ENCODE peak calls at places on chromosome 15, in four cellular contexts. One of them, this sample, is unnamed.
A peak's percentile ranks its signal among the peaks of the same experiment; 100 is the strongest.

GRCh38 chr15:23038741-23039150 is 623 bp downstream of the TUBGCP5 start:
- DNase-seq in IMR-90: peak; percentile 53
- DNase-seq in A549: peak; percentile 64
- DNase-seq in K562: no peak
- DNase-seq in this sample: no peak

GRCh38 chr15:85533949-85534543 is 153.6 kb downstream of the AKAP13 start:
- DNase-seq in IMR-90: no peak
- DNase-seq in A549: no peak
- DNase-seq in K562: no peak
- DNase-seq in this sample: no peak

GRCh38 chr15:77870195-77871065 is 207.1 kb downstream of the TBC1D2B start:
- DNase-seq in A549: peak; percentile 78
- DNase-seq in K562: peak; percentile 68
- DNase-seq in IMR-90: peak; percentile 53
- DNase-seq in this sample: no peak

GRCh38 chr15:35141743-35142356 is 56.8 kb upstream of the NANOGP8 start:
- DNase-seq in A549: peak; percentile 55
- DNase-seq in IMR-90: peak; percentile 96
- DNase-seq in K562: no peak
- DNase-seq in this sample: no peak

GRCh38 chr15:50418041-50418583 is 6.1 kb upstream of the USP8 start:
- DNase-seq in A549: peak; percentile 19
- DNase-seq in K562: no peak
- DNase-seq in IMR-90: no peak
- DNase-seq in this sample: no peak

GRCh38 chr15:48577495-48577894 is 68.0 kb downstream of the FBN1 start:
- DNase-seq in A549: no peak
- DNase-seq in IMR-90: no peak
- DNase-seq in K562: no peak
- DNase-seq in this sample: no peak

GRCh38 chr15:40722934-40723333 is 28.0 kb downstream of the RAD51 start:
- DNase-seq in A549: no peak
- DNase-seq in K562: no peak
- DNase-seq in IMR-90: peak; percentile 20
- DNase-seq in this sample: no peak

GRCh38 chr15:80186597-80186996 is 33.8 kb downstream of the FAH start:
- DNase-seq in K562: no peak
- DNase-seq in IMR-90: no peak
- DNase-seq in A549: no peak
- DNase-seq in this sample: no peak

GRCh38 chr15:31223478-31224350 is 102.9 kb upstream of the KLF13 start:
- DNase-seq in A549: no peak
- DNase-seq in K562: no peak
- DNase-seq in IMR-90: no peak
- DNase-seq in this sample: no peak

GRCh38 chr15:93212578-93212977 is 123.6 kb upstream of the RGMA start:
- DNase-seq in A549: no peak
- DNase-seq in IMR-90: no peak
- DNase-seq in K562: no peak
- DNase-seq in this sample: no peak

GRCh38 chr15:73081321-73081958 is 29.2 kb downstream of the NEO1 start:
- DNase-seq in IMR-90: peak; percentile 71
- DNase-seq in A549: peak; percentile 73
- DNase-seq in K562: peak; percentile 8
- DNase-seq in this sample: no peak

GRCh38 chr15:99414755-99415731 is 150.7 kb upstream of the MEF2A start:
- DNase-seq in K562: no peak
- DNase-seq in A549: no peak
- DNase-seq in IMR-90: no peak
- DNase-seq in this sample: no peak

GRCh38 chr15:58864602-58865419 is 68.7 kb downstream of the SLTM start:
- DNase-seq in K562: no peak
- DNase-seq in A549: no peak
- DNase-seq in IMR-90: no peak
- DNase-seq in this sample: no peak

GRCh38 chr15:31216210-31216911 is 110.3 kb upstream of the KLF13 start:
- DNase-seq in IMR-90: no peak
- DNase-seq in A549: peak; percentile 94
- DNase-seq in K562: peak; percentile 31
- DNase-seq in this sample: no peak

GRCh38 chr15:98776607-98777281 is 128.4 kb downstream of the IGF1R start:
- DNase-seq in K562: peak; percentile 52
- DNase-seq in IMR-90: peak; percentile 50
- DNase-seq in A549: no peak
- DNase-seq in this sample: peak; percentile 67

GRCh38 chr15:99433757-99434211 is 132.0 kb upstream of the MEF2A start:
- DNase-seq in A549: no peak
- DNase-seq in IMR-90: no peak
- DNase-seq in K562: no peak
- DNase-seq in this sample: no peak

GRCh38 chr15:50315814-50316630 is 39.0 kb downstream of the GABPB1 start:
- DNase-seq in IMR-90: peak; percentile 68
- DNase-seq in K562: peak; percentile 19
- DNase-seq in A549: peak; percentile 65
- DNase-seq in this sample: no peak

GRCh38 chr15:90845201-90845949 is 23.0 kb upstream of the FURIN start:
- DNase-seq in IMR-90: peak; percentile 97
- DNase-seq in K562: peak; percentile 41
- DNase-seq in A549: peak; percentile 60
- DNase-seq in this sample: peak; percentile 50

GRCh38 chr15:49990835-49991540 is 128.0 kb downstream of the ATP8B4 start:
- DNase-seq in K562: no peak
- DNase-seq in A549: no peak
- DNase-seq in IMR-90: peak; percentile 92
- DNase-seq in this sample: no peak

GRCh38 chr15:78429477-78429876 is 8.5 kb upstream of the IREB2 start:
- DNase-seq in IMR-90: no peak
- DNase-seq in A549: no peak
- DNase-seq in K562: no peak
- DNase-seq in this sample: no peak

GRCh38 chr15:73965730-73966103 is 26.4 kb downstream of the STOML1 start:
- DNase-seq in K562: no peak
- DNase-seq in A549: no peak
- DNase-seq in IMR-90: peak; percentile 70
- DNase-seq in this sample: no peak

GRCh38 chr15:89335289-89336041 is 841 bp upstream of the POLG start:
- DNase-seq in A549: no peak
- DNase-seq in IMR-90: no peak
- DNase-seq in K562: no peak
- DNase-seq in this sample: no peak

GRCh38 chr15:95298729-95299128 is 1031.8 kb upstream of the NR2F2 start:
- DNase-seq in A549: no peak
- DNase-seq in K562: no peak
- DNase-seq in IMR-90: no peak
- DNase-seq in this sample: no peak

GRCh38 chr15:77029166-77030041 is 34.5 kb downstream of the PSTPIP1 start:
- DNase-seq in IMR-90: no peak
- DNase-seq in K562: no peak
- DNase-seq in A549: no peak
- DNase-seq in this sample: no peak

GRCh38 chr15:89081878-89082277 is 6.4 kb upstream of the ABHD2 start:
- DNase-seq in IMR-90: no peak
- DNase-seq in A549: no peak
- DNase-seq in K562: no peak
- DNase-seq in this sample: no peak

GRCh38 chr15:38651328-38652038 is 86.9 kb upstream of the RASGRP1 start:
- DNase-seq in IMR-90: no peak
- DNase-seq in K562: no peak
- DNase-seq in A549: no peak
- DNase-seq in this sample: no peak

GRCh38 chr15:96337354-96337990 is 7.0 kb downstream of the NR2F2 start:
- DNase-seq in K562: no peak
- DNase-seq in A549: no peak
- DNase-seq in IMR-90: no peak
- DNase-seq in this sample: no peak

GRCh38 chr15:66894986-66895780 is 170.2 kb upstream of the SMAD3 start:
- DNase-seq in K562: no peak
- DNase-seq in IMR-90: no peak
- DNase-seq in A549: no peak
- DNase-seq in this sample: no peak

GRCh38 chr15:66897381-66897780 is 168.0 kb upstream of the SMAD3 start:
- DNase-seq in IMR-90: no peak
- DNase-seq in A549: no peak
- DNase-seq in K562: no peak
- DNase-seq in this sample: no peak

GRCh38 chr15:66895794-66896453 is 169.5 kb upstream of the SMAD3 start:
- DNase-seq in A549: no peak
- DNase-seq in K562: no peak
- DNase-seq in IMR-90: no peak
- DNase-seq in this sample: no peak

GRCh38 chr15:66897971-66898370 is 167.4 kb upstream of the SMAD3 start:
- DNase-seq in A549: no peak
- DNase-seq in K562: no peak
- DNase-seq in IMR-90: no peak
- DNase-seq in this sample: no peak

DNA sequence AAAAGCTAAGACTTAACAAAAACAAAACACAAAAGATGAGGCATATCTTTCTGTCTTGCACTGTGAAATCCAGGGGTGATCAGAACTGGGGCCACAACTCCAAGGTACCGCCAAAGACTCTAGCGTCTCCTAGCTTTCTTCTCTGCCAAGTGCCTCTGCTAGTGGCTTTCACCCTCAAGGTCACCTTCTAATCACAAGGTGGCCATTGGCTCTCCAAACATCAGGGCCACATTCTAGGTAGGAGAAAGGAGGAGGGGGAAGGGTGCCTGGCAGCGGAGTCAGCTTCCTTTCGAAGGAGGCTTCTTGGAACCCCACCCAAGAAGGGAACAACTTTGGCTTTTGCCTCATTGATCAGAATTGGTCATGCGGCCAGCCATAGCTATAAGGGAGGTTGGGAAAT is 168.8 kb upstream of the SMAD3 start:
- DNase-seq in IMR-90: no peak
- DNase-seq in A549: no peak
- DNase-seq in K562: no peak
- DNase-seq in this sample: no peak
- TF ChIP-seq ELK1 in IMR-90: no peak
- TF ChIP-seq ELK1 in A549: no peak
- TF ChIP-seq ELK1 in K562: no peak
- TF ChIP-seq ELK1 in this sample: no peak

DNA sequence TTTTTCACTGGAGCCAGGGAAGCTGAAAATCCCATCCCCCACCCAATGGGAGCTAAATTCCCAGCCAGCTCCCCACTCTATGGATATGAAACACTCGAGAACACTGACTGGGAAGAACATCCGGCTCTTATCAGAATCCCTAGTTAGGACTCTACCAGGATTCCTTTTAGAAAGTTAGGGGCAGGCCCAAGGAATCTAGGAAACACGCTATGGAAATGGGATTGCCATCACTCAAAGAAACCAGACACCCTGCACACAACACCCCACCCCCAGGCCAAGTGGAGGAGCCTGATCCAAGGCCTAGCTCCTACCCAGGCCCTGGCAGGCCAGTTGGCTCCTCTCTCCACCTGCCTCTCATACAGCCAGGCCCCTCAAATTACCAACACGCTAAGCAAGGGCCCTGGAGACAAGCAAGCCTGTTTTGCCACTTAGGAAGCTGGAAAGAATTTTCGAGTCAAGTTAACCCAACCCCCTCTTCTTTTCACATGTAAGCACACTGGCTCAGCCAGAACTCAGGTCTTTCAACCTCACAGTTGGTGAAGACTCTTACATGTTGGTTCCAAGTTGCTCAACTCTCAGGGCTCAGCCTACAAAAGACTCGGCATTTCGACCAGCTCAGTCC is 75.5 kb downstream of the RBPMS2 start:
- DNase-seq in IMR-90: peak; percentile 48
- DNase-seq in A549: no peak
- DNase-seq in K562: no peak
- DNase-seq in this sample: no peak
- TF ChIP-seq ELK1 in IMR-90: no peak
- TF ChIP-seq ELK1 in A549: no peak
- TF ChIP-seq ELK1 in K562: no peak
- TF ChIP-seq ELK1 in this sample: no peak

DNA sequence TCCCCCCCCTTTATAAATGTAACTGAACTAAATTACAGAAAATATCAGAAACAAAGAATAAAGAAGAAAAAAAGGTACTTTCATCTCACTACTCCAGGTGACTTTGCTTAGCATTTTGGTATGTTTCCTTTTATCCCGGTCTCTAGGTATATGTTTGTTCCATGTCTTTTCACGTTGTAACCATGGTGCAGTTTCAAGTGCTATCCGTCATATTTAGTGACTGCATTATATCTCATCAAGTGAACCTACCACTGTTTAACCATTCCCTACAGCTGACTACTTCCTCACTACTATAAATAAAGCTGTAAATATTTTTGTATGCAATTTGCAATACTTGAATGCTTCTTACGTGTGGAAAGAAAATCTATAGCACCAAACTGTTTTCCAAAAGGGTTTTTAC is 2.2 kb downstream of the BTBD1 start:
- DNase-seq in A549: no peak
- DNase-seq in K562: no peak
- DNase-seq in IMR-90: peak; percentile 37
- DNase-seq in this sample: no peak
- TF ChIP-seq ELK1 in A549: no peak
- TF ChIP-seq ELK1 in K562: no peak
- TF ChIP-seq ELK1 in IMR-90: no peak
- TF ChIP-seq ELK1 in this sample: no peak

GRCh38 chr15:41900526-41901380 is 6.9 kb upstream of the SPTBN5 start:
- DNase-seq in IMR-90: no peak
- DNase-seq in A549: no peak
- DNase-seq in K562: no peak
- DNase-seq in this sample: no peak

GRCh38 chr15:41906608-41907007 is 12.8 kb upstream of the SPTBN5 start:
- DNase-seq in K562: no peak
- DNase-seq in IMR-90: no peak
- DNase-seq in A549: no peak
- DNase-seq in this sample: no peak

GRCh38 chr15:41905360-41905793 is 11.5 kb upstream of the SPTBN5 start:
- DNase-seq in K562: no peak
- DNase-seq in IMR-90: no peak
- DNase-seq in A549: no peak
- DNase-seq in this sample: no peak

GRCh38 chr15:41903782-41904181 is 9.9 kb upstream of the SPTBN5 start:
- DNase-seq in A549: no peak
- DNase-seq in IMR-90: no peak
- DNase-seq in K562: no peak
- DNase-seq in this sample: no peak

GRCh38 chr15:41904487-41905359 is 10.9 kb upstream of the SPTBN5 start:
- DNase-seq in K562: peak; percentile 81
- DNase-seq in IMR-90: peak; percentile 65
- DNase-seq in A549: peak; percentile 58
- DNase-seq in this sample: peak; percentile 21
- TF ChIP-seq ELK1 in K562: no peak
- TF ChIP-seq ELK1 in IMR-90: no peak
- TF ChIP-seq ELK1 in A549: no peak
- TF ChIP-seq ELK1 in this sample: no peak

DNA sequence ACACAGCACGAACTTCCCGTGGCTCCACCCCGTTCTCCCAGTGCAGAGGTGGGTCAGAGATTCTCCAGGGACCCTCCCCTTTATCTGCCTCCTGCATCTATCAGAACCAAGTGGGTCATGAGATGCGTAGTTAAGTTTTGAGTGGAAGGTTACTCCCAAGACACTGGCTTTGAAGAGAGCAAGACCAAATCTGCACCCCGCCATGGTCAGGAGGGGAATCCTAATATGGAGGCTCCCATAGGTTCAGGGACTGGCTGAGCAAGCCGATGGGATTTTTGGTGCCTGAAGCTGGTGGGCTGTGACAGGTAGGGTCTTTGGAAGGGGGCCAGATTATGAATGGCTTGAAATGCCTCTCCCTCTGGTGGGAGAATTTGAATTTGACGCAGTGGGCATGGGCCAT is 207.0 kb upstream of the NR2E3 start:
- DNase-seq in A549: no peak
- DNase-seq in IMR-90: no peak
- DNase-seq in K562: no peak
- DNase-seq in this sample: no peak
- TF ChIP-seq ELK1 in A549: no peak
- TF ChIP-seq ELK1 in IMR-90: no peak
- TF ChIP-seq ELK1 in K562: no peak
- TF ChIP-seq ELK1 in this sample: no peak